ENCODE peak calls at places on chromosomes 5 and 9, in ten cellular contexts. One of them, this sample, is unnamed.

GRCh38 chr5:96963267-96963666 is 27.4 kb downstream of the LNPEP start:
- DNase-seq in stomach: no peak
- DNase-seq in dorsolateral prefrontal cortex: no peak
- DNase-seq in IMR-90: peak; percentile 82
- DNase-seq in kidney epithelial cell: no peak
- DNase-seq in OCI-LY7: peak; percentile 75
- DNase-seq in A549: no peak
- DNase-seq in PC-9: no peak
- DNase-seq in Peyer's patch: no peak
- DNase-seq in Caco-2: no peak
- DNase-seq in this sample: no peak

GRCh38 chr5:131384616-131385214 is 120.9 kb downstream of the CDC42SE2 start:
- DNase-seq in stomach: no peak
- DNase-seq in dorsolateral prefrontal cortex: no peak
- DNase-seq in IMR-90: no peak
- DNase-seq in kidney epithelial cell: no peak
- DNase-seq in OCI-LY7: no peak
- DNase-seq in A549: no peak
- DNase-seq in PC-9: no peak
- DNase-seq in Peyer's patch: no peak
- DNase-seq in Caco-2: no peak
- DNase-seq in this sample: no peak

GRCh38 chr5:95761771-95762680 is 30.9 kb downstream of the RHOBTB3 start:
- DNase-seq in stomach: no peak
- DNase-seq in dorsolateral prefrontal cortex: no peak
- DNase-seq in IMR-90: peak; percentile 94
- DNase-seq in kidney epithelial cell: peak; percentile 65
- DNase-seq in OCI-LY7: peak; percentile 52
- DNase-seq in A549: no peak
- DNase-seq in PC-9: no peak
- DNase-seq in Peyer's patch: no peak
- DNase-seq in Caco-2: no peak
- DNase-seq in this sample: no peak

GRCh38 chr5:9351535-9351934 is 194.3 kb downstream of the SEMA5A start:
- DNase-seq in stomach: no peak
- DNase-seq in dorsolateral prefrontal cortex: no peak
- DNase-seq in IMR-90: no peak
- DNase-seq in kidney epithelial cell: no peak
- DNase-seq in OCI-LY7: no peak
- DNase-seq in A549: no peak
- DNase-seq in PC-9: no peak
- DNase-seq in Peyer's patch: no peak
- DNase-seq in Caco-2: no peak
- DNase-seq in this sample: no peak

GRCh38 chr5:178602752-178603151 is 12.6 kb upstream of the COL23A1 start:
- DNase-seq in stomach: no peak
- DNase-seq in dorsolateral prefrontal cortex: no peak
- DNase-seq in IMR-90: peak; percentile 72
- DNase-seq in kidney epithelial cell: no peak
- DNase-seq in OCI-LY7: no peak
- DNase-seq in A549: no peak
- DNase-seq in PC-9: no peak
- DNase-seq in Peyer's patch: no peak
- DNase-seq in Caco-2: no peak
- DNase-seq in this sample: no peak

GRCh38 chr5:76384189-76384588 is 18.9 kb upstream of the IQGAP2 start:
- DNase-seq in stomach: peak; percentile 86
- DNase-seq in dorsolateral prefrontal cortex: no peak
- DNase-seq in IMR-90: no peak
- DNase-seq in kidney epithelial cell: no peak
- DNase-seq in OCI-LY7: no peak
- DNase-seq in A549: no peak
- DNase-seq in PC-9: no peak
- DNase-seq in Peyer's patch: no peak
- DNase-seq in Caco-2: peak; percentile 43
- DNase-seq in this sample: no peak

GRCh38 chr5:168076561-168076991 is 214.9 kb upstream of the WWC1 start:
- DNase-seq in stomach: no peak
- DNase-seq in dorsolateral prefrontal cortex: no peak
- DNase-seq in IMR-90: peak; percentile 13
- DNase-seq in kidney epithelial cell: no peak
- DNase-seq in OCI-LY7: no peak
- DNase-seq in A549: peak; percentile 36
- DNase-seq in PC-9: no peak
- DNase-seq in Peyer's patch: no peak
- DNase-seq in Caco-2: no peak
- DNase-seq in this sample: no peak

GRCh38 chr9:113581865-113582697 is 118.6 kb downstream of the RGS3 start:
- DNase-seq in stomach: peak; percentile 84
- DNase-seq in dorsolateral prefrontal cortex: peak; percentile 85
- DNase-seq in IMR-90: peak; percentile 84
- DNase-seq in kidney epithelial cell: no peak
- DNase-seq in OCI-LY7: peak; percentile 99
- DNase-seq in A549: no peak
- DNase-seq in PC-9: no peak
- DNase-seq in Peyer's patch: peak; percentile 80
- DNase-seq in Caco-2: no peak
- DNase-seq in this sample: no peak

GRCh38 chr5:86878250-86878649 is 260.5 kb downstream of the COX7C start:
- DNase-seq in stomach: no peak
- DNase-seq in dorsolateral prefrontal cortex: no peak
- DNase-seq in IMR-90: no peak
- DNase-seq in kidney epithelial cell: no peak
- DNase-seq in OCI-LY7: no peak
- DNase-seq in A549: no peak
- DNase-seq in PC-9: no peak
- DNase-seq in Peyer's patch: no peak
- DNase-seq in Caco-2: no peak
- DNase-seq in this sample: no peak

GRCh38 chr5:141199359-141200235 is at the start of gene PCDHB11:
- DNase-seq in stomach: no peak
- DNase-seq in dorsolateral prefrontal cortex: no peak
- DNase-seq in IMR-90: no peak
- DNase-seq in kidney epithelial cell: no peak
- DNase-seq in OCI-LY7: peak; percentile 18
- DNase-seq in A549: peak; percentile 39
- DNase-seq in PC-9: no peak
- DNase-seq in Peyer's patch: no peak
- DNase-seq in Caco-2: no peak
- DNase-seq in this sample: no peak

GRCh38 chr9:120505186-120505585 is 74.8 kb downstream of the CDK5RAP2 start:
- DNase-seq in stomach: no peak
- DNase-seq in dorsolateral prefrontal cortex: no peak
- DNase-seq in IMR-90: no peak
- DNase-seq in kidney epithelial cell: no peak
- DNase-seq in OCI-LY7: no peak
- DNase-seq in A549: no peak
- DNase-seq in PC-9: no peak
- DNase-seq in Peyer's patch: no peak
- DNase-seq in Caco-2: no peak
- DNase-seq in this sample: no peak
- TF ChIP-seq CTCF in stomach: no peak
- TF ChIP-seq CTCF in dorsolateral prefrontal cortex: no peak
- TF ChIP-seq CTCF in IMR-90: no peak
- TF ChIP-seq CTCF in kidney epithelial cell: no peak
- TF ChIP-seq CTCF in OCI-LY7: no peak
- TF ChIP-seq CTCF in A549: no peak
- TF ChIP-seq CTCF in PC-9: no peak
- TF ChIP-seq CTCF in Peyer's patch: no peak
- TF ChIP-seq CTCF in Caco-2: no peak
- TF ChIP-seq CTCF in this sample: no peak

DNA sequence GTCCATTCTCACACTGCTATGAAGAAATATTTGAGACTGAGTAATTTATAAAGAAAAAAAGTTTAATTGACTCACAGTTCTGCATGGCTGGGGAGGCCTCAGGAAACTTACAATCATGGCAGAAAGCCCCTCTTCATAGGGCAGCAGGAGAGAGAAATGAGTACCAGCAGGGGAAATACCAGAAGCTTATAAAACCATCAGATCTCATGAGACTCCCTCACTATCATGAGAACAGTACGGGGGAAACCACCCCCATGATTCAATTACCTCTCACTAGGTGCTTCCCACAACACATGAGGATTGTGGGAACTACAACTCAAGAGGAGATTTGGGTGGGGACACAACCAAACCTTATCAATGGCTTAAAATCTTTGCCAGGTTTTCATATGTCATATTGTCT is 20.3 kb upstream of the TENT4A start:
- DNase-seq in stomach: no peak
- DNase-seq in dorsolateral prefrontal cortex: no peak
- DNase-seq in IMR-90: no peak
- DNase-seq in kidney epithelial cell: no peak
- DNase-seq in OCI-LY7: no peak
- DNase-seq in A549: no peak
- DNase-seq in PC-9: no peak
- DNase-seq in Peyer's patch: no peak
- DNase-seq in Caco-2: no peak
- DNase-seq in this sample: no peak
- TF ChIP-seq CTCF in stomach: no peak
- TF ChIP-seq CTCF in dorsolateral prefrontal cortex: no peak
- TF ChIP-seq CTCF in IMR-90: no peak
- TF ChIP-seq CTCF in kidney epithelial cell: no peak
- TF ChIP-seq CTCF in OCI-LY7: no peak
- TF ChIP-seq CTCF in A549: no peak
- TF ChIP-seq CTCF in PC-9: no peak
- TF ChIP-seq CTCF in Peyer's patch: no peak
- TF ChIP-seq CTCF in Caco-2: no peak
- TF ChIP-seq CTCF in this sample: no peak

DNA sequence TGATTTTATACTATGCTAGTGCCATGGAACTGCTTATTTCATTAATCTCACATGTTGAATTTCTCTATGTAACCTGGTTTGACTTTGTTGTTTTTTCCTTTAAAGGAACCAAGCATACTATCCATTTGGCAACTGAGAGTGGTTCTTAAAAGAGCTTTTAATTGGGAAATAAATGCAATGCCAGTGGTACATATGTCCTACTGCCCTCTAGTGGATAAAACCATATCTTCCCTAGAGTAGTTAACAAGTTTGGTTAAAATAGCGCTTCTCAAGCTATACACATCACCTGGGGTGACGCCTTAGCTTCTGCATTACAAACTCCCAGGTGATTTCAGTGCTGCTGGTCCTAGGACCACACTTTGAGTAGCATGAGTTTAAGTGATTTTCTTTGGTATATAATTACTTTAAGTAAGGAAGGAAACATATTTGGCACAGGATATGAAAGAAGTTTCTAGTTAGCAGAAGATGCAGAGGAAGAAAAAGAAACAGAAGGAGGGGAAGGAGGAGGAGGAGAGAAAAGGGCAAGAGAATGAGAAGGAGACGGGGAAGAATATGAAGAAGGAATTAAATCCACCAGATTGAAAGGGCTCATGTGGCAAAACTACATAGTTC is 56.8 kb downstream of the FGF10 start:
- DNase-seq in stomach: no peak
- DNase-seq in dorsolateral prefrontal cortex: no peak
- DNase-seq in IMR-90: peak; percentile 52
- DNase-seq in kidney epithelial cell: peak; percentile 2
- DNase-seq in OCI-LY7: peak; percentile 48
- DNase-seq in A549: peak; percentile 48
- DNase-seq in PC-9: peak; percentile 44
- DNase-seq in Peyer's patch: no peak
- DNase-seq in Caco-2: no peak
- DNase-seq in this sample: no peak
- TF ChIP-seq CTCF in stomach: no peak
- TF ChIP-seq CTCF in dorsolateral prefrontal cortex: peak; percentile 67
- TF ChIP-seq CTCF in IMR-90: peak; percentile 70
- TF ChIP-seq CTCF in kidney epithelial cell: peak; percentile 59
- TF ChIP-seq CTCF in OCI-LY7: peak; percentile 87
- TF ChIP-seq CTCF in A549: peak; percentile 50
- TF ChIP-seq CTCF in PC-9: peak; percentile 90
- TF ChIP-seq CTCF in Peyer's patch: no peak
- TF ChIP-seq CTCF in Caco-2: peak; percentile 50
- TF ChIP-seq CTCF in this sample: peak; percentile 73

DNA sequence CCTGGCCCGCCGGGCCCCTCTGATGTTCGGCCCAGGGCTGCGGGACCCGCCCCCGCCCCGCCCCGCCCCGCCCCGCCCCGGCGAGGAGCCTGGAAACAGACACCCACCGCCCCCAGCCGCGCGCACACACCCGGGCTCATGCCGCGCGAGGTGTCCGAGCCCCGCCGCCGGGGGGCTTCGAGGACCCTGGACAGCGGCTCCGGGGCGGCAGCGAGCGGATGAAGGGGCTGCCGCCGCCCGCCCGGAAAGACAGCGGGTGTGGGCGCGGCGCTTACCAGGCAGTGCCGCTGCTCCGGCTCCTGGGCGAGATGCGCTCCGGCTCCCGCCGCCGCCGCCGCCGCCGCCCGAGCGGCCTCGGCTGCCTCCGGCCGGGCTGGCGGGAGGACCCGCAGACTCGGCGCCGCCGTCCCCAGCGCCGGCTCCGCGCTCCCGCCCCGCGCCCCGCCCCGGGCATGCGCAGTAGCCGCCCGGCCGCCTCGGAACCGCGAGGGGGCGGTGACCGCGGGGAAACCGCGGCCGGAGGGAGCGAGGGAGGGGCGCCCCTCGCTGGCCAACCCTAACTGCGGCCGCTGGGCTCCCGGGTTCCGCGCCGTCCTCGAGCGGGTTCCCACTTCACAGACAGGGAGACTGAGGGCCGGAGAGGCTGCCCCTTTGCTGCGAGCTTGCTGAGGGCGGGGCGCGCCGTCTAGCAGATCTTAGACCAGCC is at the start of gene GPRIN1:
- DNase-seq in stomach: peak; percentile 48
- DNase-seq in dorsolateral prefrontal cortex: peak; percentile 84
- DNase-seq in IMR-90: peak; percentile 36
- DNase-seq in kidney epithelial cell: no peak
- DNase-seq in OCI-LY7: peak; percentile 80
- DNase-seq in A549: peak; percentile 50
- DNase-seq in PC-9: no peak
- DNase-seq in Peyer's patch: peak; percentile 74
- DNase-seq in Caco-2: no peak
- DNase-seq in this sample: peak; percentile 64
- TF ChIP-seq CTCF in stomach: no peak
- TF ChIP-seq CTCF in dorsolateral prefrontal cortex: peak; percentile 49
- TF ChIP-seq CTCF in IMR-90: peak; percentile 37
- TF ChIP-seq CTCF in kidney epithelial cell: no peak
- TF ChIP-seq CTCF in OCI-LY7: peak; percentile 61
- TF ChIP-seq CTCF in A549: peak; percentile 33
- TF ChIP-seq CTCF in PC-9: peak; percentile 39
- TF ChIP-seq CTCF in Peyer's patch: peak; percentile 8
- TF ChIP-seq CTCF in Caco-2: no peak
- TF ChIP-seq CTCF in this sample: peak; percentile 29